ENCODE peak calls at places on chromosomes 16 and 17, in nine cellular contexts. T is adrenal gland; M is substantia nigra; V is GM23338; X is fibroblast of lung; G is lower lobe of right lung; Y is effector memory CD4-positive, alpha-beta T cell; B is endodermal cell; K is tibial nerve. I is an unnamed sample.

GRCh38 chr16:87014112-87014511 is 303.1 kb downstream of the C16orf95 start:
- DNase-seq in B (no peak), T (no peak), V (no peak), M (no peak), Y (no peak), G (no peak), K (no peak), X (no peak), I (no peak)

GRCh38 chr17:44781553-44782348 is 23.0 kb downstream of the ADAM11 start:
- DNase-seq in G (no peak), Y (no peak), V (peak; percentile 54), K (no peak), B (peak; percentile 84), X (no peak), M (no peak), T (peak; percentile 42), I (no peak)

GRCh38 chr16:65125322-65125721 is 3.5 kb upstream of the CDH11 start:
- DNase-seq in B (no peak), M (no peak), K (no peak), G (no peak), Y (no peak), X (no peak), V (no peak), T (no peak), I (no peak)

GRCh38 chr16:47732122-47732805 is 271.1 kb downstream of the PHKB start:
- DNase-seq in X (peak; percentile 94), M (no peak), G (no peak), B (no peak), Y (no peak), V (peak; percentile 2), K (no peak), T (no peak), I (no peak)

GRCh38 chr17:1010086-1010450 is 13.1 kb downstream of the TIMM22 start:
- DNase-seq in T (no peak), X (no peak), V (no peak), B (no peak), M (no peak), Y (no peak), K (no peak), G (peak; percentile 32), I (no peak)

GRCh38 chr16:9112844-9113186 is 21.4 kb downstream of the HAPSTR1 start:
- DNase-seq in T (no peak), K (no peak), G (no peak), M (no peak), Y (no peak), X (no peak), V (no peak), B (no peak), I (no peak)

GRCh38 chr17:39903158-39903884 is 15.1 kb downstream of the GSDMB start:
- DNase-seq in M (no peak), G (no peak), K (no peak), Y (no peak), X (no peak), B (no peak), V (no peak), T (no peak), I (no peak)

GRCh38 chr16:49650603-49651002 is 205.3 kb downstream of the ZNF423 start:
- DNase-seq in M (no peak), X (no peak), T (no peak), K (no peak), B (no peak), V (no peak), G (no peak), Y (no peak), I (no peak)

GRCh38 chr16:27547134-27547533 is 2.6 kb downstream of the GTF3C1 start:
- DNase-seq in B (no peak), V (no peak), K (no peak), Y (no peak), G (no peak), X (peak; percentile 78), M (no peak), T (peak; percentile 23), I (no peak)

GRCh38 chr16:20388854-20389253 is 15.7 kb downstream of the PDILT start:
- DNase-seq in X (no peak), T (no peak), M (no peak), K (no peak), V (no peak), Y (no peak), B (no peak), G (no peak), I (no peak)

GRCh38 chr16:11052080-11052808 is 107.9 kb downstream of the CLEC16A start:
- DNase-seq in K (no peak), X (peak; percentile 18), T (no peak), M (no peak), B (no peak), G (peak; percentile 65), V (no peak), Y (no peak), I (no peak)

GRCh38 chr17:77941004-77941403 is 17.5 kb upstream of the TNRC6C start:
- DNase-seq in V (no peak), X (no peak), T (no peak), B (no peak), M (no peak), G (no peak), K (no peak), Y (no peak), I (no peak)

GRCh38 chr17:77944390-77945222 is 13.9 kb upstream of the TNRC6C start:
- DNase-seq in Y (no peak), G (no peak), K (no peak), M (no peak), V (no peak), T (no peak), X (no peak), B (no peak), I (no peak)

GRCh38 chr17:77946900-77947643 is 11.4 kb upstream of the TNRC6C start:
- DNase-seq in V (no peak), M (no peak), T (no peak), B (no peak), G (no peak), X (no peak), K (no peak), Y (no peak), I (no peak)

GRCh38 chr17:77942111-77942988 is 16.2 kb upstream of the TNRC6C start:
- DNase-seq in X (no peak), G (no peak), B (no peak), T (no peak), Y (no peak), K (peak; percentile 51), V (no peak), M (peak; percentile 81), I (no peak)

DNA sequence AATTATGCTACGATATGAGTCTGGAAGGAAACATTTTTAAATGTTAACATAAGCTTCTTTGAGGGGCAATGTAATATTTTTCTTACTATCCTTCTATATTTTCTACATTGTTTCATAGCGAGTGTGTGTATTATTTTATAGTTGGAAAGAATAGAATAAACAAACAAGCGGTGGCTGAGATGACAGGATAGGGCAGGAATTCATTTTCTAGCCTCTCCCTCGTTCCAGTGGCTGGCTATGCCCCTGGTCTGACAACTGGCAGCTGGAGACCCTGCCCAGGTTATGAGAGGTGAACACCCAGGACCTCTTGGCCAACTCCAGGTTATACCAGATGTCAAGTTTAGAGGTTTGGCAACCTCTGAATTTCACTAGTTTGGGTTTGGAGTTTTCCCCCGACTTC is 14.5 kb upstream of the TNRC6C start:
- DNase-seq in M (no peak), K (no peak), Y (no peak), T (no peak), G (no peak), V (no peak), X (no peak), B (no peak), I (no peak)
- H3K27ac ChIP-seq in M (peak overlapping the region; percentile 8), K (no peak overlapping the region), Y (no peak overlapping the region), T (no peak overlapping the region), G (no peak overlapping the region), V (no peak overlapping the region), X (no peak overlapping the region), B (no peak overlapping the region), I (no peak overlapping the region)

DNA sequence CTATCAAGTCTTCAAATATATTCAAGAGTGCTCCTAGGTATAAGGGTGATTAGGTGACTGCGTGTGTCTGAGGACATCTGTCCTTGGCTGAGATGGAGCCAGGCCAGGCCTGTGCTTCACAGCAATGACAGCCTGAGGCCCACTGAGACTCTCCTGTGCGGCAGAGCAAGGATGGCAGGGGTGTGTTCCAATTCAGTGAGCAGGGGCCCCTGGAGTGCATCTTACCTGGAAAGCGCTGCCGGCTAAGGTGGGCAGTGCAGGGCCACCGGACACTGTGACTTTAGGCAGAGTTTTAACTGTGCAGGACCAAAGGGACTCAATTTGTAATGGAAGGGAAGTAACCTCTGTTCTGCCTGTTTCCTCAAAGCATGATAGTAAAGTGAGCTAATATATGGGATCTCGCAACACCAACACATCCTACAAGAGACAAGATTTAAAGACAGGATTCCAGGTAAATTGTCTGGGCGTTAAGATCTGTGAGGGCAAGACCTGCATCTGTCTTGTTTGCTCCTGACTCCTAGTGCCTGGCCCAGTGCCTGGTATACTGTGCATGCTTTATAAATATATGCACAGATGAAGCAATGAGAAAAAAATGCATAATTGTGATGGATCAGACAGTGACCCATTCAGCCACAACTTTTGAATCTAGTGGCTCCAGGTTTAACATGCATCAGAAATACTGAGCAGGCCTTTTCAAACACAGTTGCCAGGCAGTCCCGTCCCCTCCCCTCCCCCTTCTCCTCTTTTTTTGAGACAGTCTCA is 86.7 kb downstream of the MRC2 start:
- DNase-seq in V (no peak), T (no peak), G (no peak), K (no peak), X (peak; percentile 47), M (no peak), B (peak; percentile 45), Y (no peak), I (no peak)
- H3K27ac ChIP-seq in V (no peak overlapping the region), T (no peak overlapping the region), G (no peak overlapping the region), K (no peak overlapping the region), X (peak overlapping the region; percentile 54), M (no peak overlapping the region), B (no peak overlapping the region), Y (no peak overlapping the region), I (no peak overlapping the region)

GRCh38 chr17:18006495-18007239 is 32.3 kb downstream of the ATPAF2 start:
- DNase-seq in X (no peak), M (no peak), T (no peak), K (no peak), Y (no peak), V (peak; percentile 40), G (no peak), B (peak; percentile 83), I (no peak)

GRCh38 chr17:18009609-18010420 is 29.2 kb downstream of the ATPAF2 start:
- DNase-seq in B (peak; percentile 45), G (no peak), X (no peak), T (no peak), K (no peak), M (no peak), Y (no peak), V (no peak), I (no peak)

GRCh38 chr17:18005496-18005895 is 32.8 kb downstream of the DRC3 start:
- DNase-seq in M (no peak), Y (no peak), T (no peak), B (peak; percentile 56), V (no peak), X (no peak), G (no peak), K (no peak), I (no peak)

GRCh38 chr17:18011286-18011685 is 27.7 kb downstream of the ATPAF2 start:
- DNase-seq in V (no peak), G (no peak), K (no peak), Y (no peak), B (no peak), M (no peak), X (no peak), T (no peak), I (no peak)

GRCh38 chr17:18008496-18009268 is 30.3 kb downstream of the ATPAF2 start:
- DNase-seq in G (no peak), K (no peak), Y (no peak), B (no peak), M (no peak), T (no peak), X (no peak), V (no peak), I (no peak)
- H3K27ac ChIP-seq in G (no peak overlapping the region), K (no peak overlapping the region), Y (no peak overlapping the region), B (no peak overlapping the region), M (no peak overlapping the region), T (no peak overlapping the region), X (no peak overlapping the region), V (no peak overlapping the region), I (no peak overlapping the region)

GRCh38 chr16:13961099-13961811 is 41.3 kb downstream of the ERCC4 start:
- DNase-seq in K (no peak), M (no peak), T (no peak), X (peak; percentile 84), V (no peak), B (no peak), Y (no peak), G (no peak), I (no peak)
- H3K27ac ChIP-seq in K (no peak overlapping the region), M (no peak overlapping the region), T (no peak overlapping the region), X (no peak overlapping the region), V (no peak overlapping the region), B (no peak overlapping the region), Y (no peak overlapping the region), G (no peak overlapping the region), I (no peak overlapping the region)